ENCODE peak calls at places on chromosomes 6 and 20, in four cellular contexts. V, T, P and W are unnamed samples.

GRCh38 chr6:126167726-126168125 is 172.2 kb upstream of the CENPW start:
- DNase-seq in P (no peak), T (no peak), V (no peak), W (no peak)

GRCh38 chr6:48135352-48136084 is 24.5 kb upstream of the PTCHD4 start:
- DNase-seq in V (no peak), P (no peak), T (no peak), W (no peak)

GRCh38 chr6:20367716-20368485 is 33.8 kb upstream of the E2F3 start:
- DNase-seq in P (no peak), T (no peak), V (no peak), W (peak; percentile 49)

GRCh38 chr20:63932606-63933160 is 23.5 kb downstream of the UCKL1 start:
- DNase-seq in V (no peak), T (no peak), P (no peak), W (no peak)

GRCh38 chr6:157432231-157432630 is 51.2 kb downstream of the ZDHHC14 start:
- DNase-seq in T (no peak), V (no peak), P (no peak), W (no peak)

GRCh38 chr6:139027620-139028182 is 844 bp upstream of the ABRACL start:
- DNase-seq in P (peak; percentile 51), V (no peak), T (no peak), W (peak; percentile 83)

GRCh38 chr6:20846602-20847028 is 312.4 kb downstream of the CDKAL1 start:
- DNase-seq in P (peak; percentile 18), T (no peak), V (no peak), W (peak; percentile 16)

GRCh38 chr6:23181301-23182110 is 612.1 kb downstream of the HDGFL1 start:
- DNase-seq in P (no peak), T (no peak), V (no peak), W (no peak)

GRCh38 chr6:113971786-113972185 is 838 bp upstream of the HDAC2 start:
- DNase-seq in V (no peak), P (no peak), T (no peak), W (no peak)

GRCh38 chr6:72649032-72649984 is 27.4 kb downstream of the KCNQ5 start:
- DNase-seq in P (no peak), V (no peak), T (no peak), W (peak; percentile 53)

GRCh38 chr6:122654016-122654415 is 43.8 kb downstream of the PKIB start:
- DNase-seq in V (no peak), T (no peak), P (no peak), W (no peak)

GRCh38 chr6:40425192-40425919 is 161.8 kb downstream of the LRFN2 start:
- DNase-seq in P (no peak), V (no peak), T (no peak), W (no peak)

GRCh38 chr6:106453756-106454367 is 93.3 kb downstream of the CRYBG1 start:
- DNase-seq in T (no peak), P (no peak), V (no peak), W (no peak)

DNA sequence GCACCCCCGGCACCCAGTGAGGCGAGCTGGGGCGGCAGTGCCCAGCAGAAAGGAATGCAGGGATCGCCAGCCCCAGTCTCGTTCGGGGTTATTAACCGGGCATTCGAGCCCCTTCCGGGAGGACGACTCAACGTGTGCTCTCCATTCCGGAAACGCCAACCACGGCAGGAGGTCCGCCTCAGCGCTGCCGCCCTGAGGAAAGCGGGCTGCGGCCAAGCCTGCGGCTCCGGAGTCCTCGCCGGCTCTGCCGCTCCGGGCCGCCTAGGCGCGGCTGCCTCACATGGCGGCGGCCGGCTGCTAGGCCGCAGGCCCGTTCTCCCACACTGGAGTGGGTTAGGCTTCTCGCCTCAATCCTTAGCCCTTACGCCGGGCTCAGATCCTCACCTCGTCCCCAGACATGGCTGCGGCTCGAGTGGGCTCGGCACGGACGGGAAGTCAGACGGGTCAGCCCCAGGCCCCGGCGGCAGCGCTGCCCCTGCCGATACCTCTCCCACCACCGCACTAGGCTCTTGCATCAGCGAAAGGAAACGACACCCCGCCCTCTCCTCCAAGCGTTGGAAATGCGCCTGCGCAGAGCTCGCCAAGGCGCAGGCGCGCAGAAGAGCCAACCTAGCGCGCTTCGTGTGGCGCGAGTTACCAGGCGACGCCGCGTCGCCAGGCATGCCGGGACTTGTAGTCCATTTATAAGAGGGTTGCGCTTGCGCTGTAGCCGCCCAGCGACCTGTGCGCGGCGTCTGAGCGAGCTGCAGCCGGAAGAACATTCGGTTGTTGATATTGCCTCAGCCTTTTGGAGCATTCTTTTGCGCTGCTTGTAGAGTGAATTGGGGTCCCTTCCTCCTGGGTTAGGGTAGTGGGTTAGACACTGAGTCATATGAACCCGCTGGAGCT is at the start of gene EIF2S2:
- DNase-seq in V (peak; percentile 93), T (peak; percentile 96), P (peak; percentile 98), W (peak; percentile 97)
- TF ChIP-seq CTCF in V (no peak), T (no peak), P (no peak), W (no peak)

GRCh38 chr20:10179574-10180298 is 38.9 kb upstream of the SNAP25 start:
- DNase-seq in V (peak; percentile 8), P (no peak), T (no peak), W (no peak)
- TF ChIP-seq CTCF in V (peak; percentile 35), P (no peak), T (no peak), W (no peak)

DNA sequence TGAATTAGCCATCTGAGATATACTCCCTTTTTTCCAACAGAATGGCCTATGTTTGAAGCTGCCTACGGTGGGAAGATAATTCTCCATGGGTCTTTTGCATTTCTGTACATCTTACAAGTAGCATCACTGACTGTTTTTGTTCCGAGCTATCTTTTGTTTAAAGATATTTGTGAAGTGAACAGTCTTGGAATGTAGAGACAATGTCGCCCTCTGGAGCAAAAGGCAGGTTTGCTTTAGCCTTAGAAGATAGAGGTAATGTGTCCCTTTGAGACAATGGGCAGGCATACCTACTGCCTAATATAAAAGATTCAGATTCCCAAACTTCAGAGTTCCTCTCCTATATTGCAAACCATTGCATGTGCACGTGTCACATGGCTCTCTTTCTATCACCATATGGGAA is 347.8 kb upstream of the CNR1 start:
- DNase-seq in P (no peak), T (no peak), V (no peak), W (no peak)
- TF ChIP-seq CTCF in P (no peak), T (no peak), V (no peak), W (no peak)

GRCh38 chr20:61217848-61218247 is 34.2 kb upstream of the CDH4 start:
- DNase-seq in P (no peak), T (no peak), V (no peak), W (no peak)
- TF ChIP-seq CTCF in P (no peak), T (no peak), V (no peak), W (no peak)

GRCh38 chr20:33992923-33993799 is 550 bp upstream of the RALY start:
- DNase-seq in P (peak; percentile 99), T (peak; percentile 100), V (peak; percentile 99), W (peak; percentile 99)

GRCh38 chr20:33992145-33992922 is 1.4 kb upstream of the RALY start:
- DNase-seq in T (no peak), P (no peak), V (no peak), W (no peak)

GRCh38 chr20:33994624-33994913 is 858 bp downstream of the RALY start:
- DNase-seq in T (no peak), P (no peak), V (no peak), W (no peak)

GRCh38 chr20:33995053-33995816 is 1.5 kb downstream of the RALY start:
- DNase-seq in P (no peak), T (no peak), V (no peak), W (no peak)

DNA sequence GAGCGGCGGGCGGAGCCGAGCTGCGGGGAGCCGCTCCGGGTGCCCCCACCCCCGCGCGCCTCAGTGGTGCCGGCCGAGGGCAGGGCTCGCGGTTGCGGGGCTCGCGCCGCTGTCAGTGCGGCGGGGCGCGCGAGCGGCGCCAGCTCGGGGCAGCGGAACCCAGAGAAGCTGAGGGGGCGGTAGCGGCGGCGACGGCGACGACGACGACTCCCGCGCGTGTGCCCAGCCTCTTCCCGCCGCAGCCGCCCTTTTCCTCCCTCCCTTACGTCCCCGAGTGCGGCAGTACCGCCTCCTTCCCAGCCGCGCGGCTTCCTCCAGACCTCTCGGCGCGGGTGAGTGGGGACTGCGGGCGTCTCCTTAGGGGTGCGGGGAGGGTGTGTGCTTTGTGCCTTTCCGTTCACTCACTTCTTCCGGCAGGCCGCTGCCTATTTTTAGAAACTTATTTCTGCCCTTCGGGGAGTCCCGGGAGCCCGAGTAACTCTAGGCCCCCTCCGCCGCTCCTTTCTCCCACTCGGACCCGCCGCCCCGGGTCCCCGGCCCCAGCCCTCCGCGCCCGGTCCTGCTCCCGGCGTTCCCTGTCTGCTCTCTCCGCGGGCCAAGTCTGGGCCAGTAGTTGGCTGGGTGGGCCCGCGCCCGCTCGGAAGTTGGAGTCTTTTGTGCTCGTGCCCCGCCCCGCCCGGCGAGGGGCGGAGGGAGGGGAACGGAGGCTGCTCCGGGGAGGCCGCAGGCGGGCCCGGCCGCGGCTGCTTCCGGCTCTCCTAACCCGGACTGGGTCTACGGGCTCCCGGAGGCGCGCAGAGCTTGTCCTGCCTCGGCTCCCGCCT is at the start of gene RALY:
- DNase-seq in V (peak; percentile 78), P (peak; percentile 85), T (peak; percentile 70), W (peak; percentile 84)
- TF ChIP-seq CTCF in V (no peak), P (no peak), T (no peak), W (no peak)

GRCh38 chr20:20353574-20353973 is 14.3 kb upstream of the INSM1 start:
- DNase-seq in T (no peak), V (no peak), P (no peak), W (no peak)
- TF ChIP-seq CTCF in T (no peak), V (no peak), P (no peak), W (no peak)

GRCh38 chr20:32761831-32762753 is at the start of gene DNMT3B:
- DNase-seq in P (peak; percentile 88), V (peak; percentile 84), T (peak; percentile 69), W (peak; percentile 84)
- TF ChIP-seq CTCF in P (peak; percentile 22), V (peak; percentile 21), T (no peak), W (peak; percentile 27)

GRCh38 chr6:46050845-46051405 is 35.3 kb upstream of the CLIC5 start:
- DNase-seq in P (no peak), T (no peak), V (no peak), W (no peak)
- TF ChIP-seq CTCF in P (no peak), T (no peak), V (no peak), W (no peak)

DNA sequence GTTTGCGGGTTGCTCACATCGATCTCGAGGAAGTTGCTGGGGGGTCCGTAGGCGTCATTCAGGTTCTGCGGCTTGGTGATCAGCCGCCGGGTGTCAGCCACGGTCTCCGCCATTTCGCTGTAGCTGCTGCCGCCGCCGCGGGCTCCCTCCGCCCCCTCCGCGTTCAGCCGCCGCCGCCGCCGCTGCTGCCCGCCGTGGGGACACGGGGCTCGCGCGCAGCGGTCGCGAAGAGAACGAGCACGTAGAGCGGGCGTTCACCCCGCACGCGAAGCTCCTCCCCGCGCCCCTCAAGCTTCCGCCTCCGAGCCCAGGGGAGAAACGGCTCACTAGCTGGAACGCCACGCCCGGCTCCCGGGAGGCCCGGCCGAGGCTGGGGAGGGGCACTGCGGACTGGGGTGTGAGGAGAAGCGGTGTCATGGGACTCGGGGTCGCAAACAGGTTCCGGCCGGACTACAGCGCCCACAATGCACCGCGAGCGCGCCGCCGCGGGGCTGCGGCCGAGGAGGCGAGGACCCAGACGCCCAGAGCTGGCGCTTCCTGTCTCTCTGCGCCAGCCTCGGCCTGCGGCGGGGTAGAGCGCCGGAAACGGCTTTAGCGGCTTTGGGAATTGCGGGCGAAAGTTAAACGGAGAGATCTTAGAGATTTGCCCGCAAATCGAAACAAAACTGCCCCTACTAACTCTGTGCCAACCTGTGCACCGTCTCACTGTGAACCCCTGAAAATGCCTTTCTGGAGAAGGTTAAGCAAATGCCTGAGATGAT is at the start of gene SNX3:
- DNase-seq in P (peak; percentile 95), V (peak; percentile 96), T (peak; percentile 87), W (peak; percentile 92)
- TF ChIP-seq CTCF in P (peak; percentile 23), V (no peak), T (no peak), W (no peak)